ENCODE peak calls at places on chromosome X, in eight cellular contexts. One of them, this sample, is unnamed.

GRCh38 chrX:77597090-77597489 is 149.9 kb downstream of the FGF16 start:
- DNase-seq in fibroblast of the aortic adventitia: peak
- DNase-seq in GM13976: no peak
- DNase-seq in stomach: no peak
- DNase-seq in GM12878: no peak
- DNase-seq in brain microvascular endothelial cell: no peak
- DNase-seq in cardiac muscle cell: peak
- DNase-seq in type B pancreatic cell: no peak
- DNase-seq in this sample: no peak

GRCh38 chrX:108072746-108073145 is 18.6 kb downstream of the PSMD10 start:
- DNase-seq in cardiac muscle cell: no peak
- DNase-seq in GM13976: no peak
- DNase-seq in type B pancreatic cell: no peak
- DNase-seq in GM12878: no peak
- DNase-seq in stomach: no peak
- DNase-seq in fibroblast of the aortic adventitia: peak
- DNase-seq in brain microvascular endothelial cell: peak
- DNase-seq in this sample: no peak

GRCh38 chrX:40922307-40922706 is 162.9 kb upstream of the USP9X start:
- DNase-seq in GM13976: no peak
- DNase-seq in fibroblast of the aortic adventitia: peak
- DNase-seq in stomach: no peak
- DNase-seq in GM12878: no peak
- DNase-seq in brain microvascular endothelial cell: peak
- DNase-seq in cardiac muscle cell: peak
- DNase-seq in type B pancreatic cell: no peak
- DNase-seq in this sample: no peak

GRCh38 chrX:19924285-19924684 is 36.9 kb upstream of the SH3KBP1 start:
- DNase-seq in type B pancreatic cell: no peak
- DNase-seq in cardiac muscle cell: peak
- DNase-seq in stomach: no peak
- DNase-seq in brain microvascular endothelial cell: no peak
- DNase-seq in fibroblast of the aortic adventitia: peak
- DNase-seq in GM13976: no peak
- DNase-seq in GM12878: no peak
- DNase-seq in this sample: no peak

GRCh38 chrX:23844502-23845138 is 61.6 kb downstream of the SAT1 start:
- DNase-seq in GM13976: no peak
- DNase-seq in fibroblast of the aortic adventitia: peak
- DNase-seq in stomach: peak
- DNase-seq in cardiac muscle cell: peak
- DNase-seq in type B pancreatic cell: no peak
- DNase-seq in brain microvascular endothelial cell: peak
- DNase-seq in GM12878: no peak
- DNase-seq in this sample: no peak

GRCh38 chrX:24124227-24124799 is 25.2 kb upstream of the ZFX start:
- DNase-seq in type B pancreatic cell: no peak
- DNase-seq in stomach: no peak
- DNase-seq in brain microvascular endothelial cell: no peak
- DNase-seq in GM13976: no peak
- DNase-seq in fibroblast of the aortic adventitia: no peak
- DNase-seq in GM12878: no peak
- DNase-seq in cardiac muscle cell: no peak
- DNase-seq in this sample: no peak

GRCh38 chrX:79036152-79036551 is 91.0 kb downstream of the P2RY10 start:
- DNase-seq in stomach: no peak
- DNase-seq in cardiac muscle cell: no peak
- DNase-seq in GM13976: no peak
- DNase-seq in GM12878: no peak
- DNase-seq in fibroblast of the aortic adventitia: no peak
- DNase-seq in brain microvascular endothelial cell: no peak
- DNase-seq in type B pancreatic cell: no peak
- DNase-seq in this sample: no peak

GRCh38 chrX:54811301-54811885 is 3.8 kb downstream of the MAGED2 start:
- DNase-seq in GM12878: no peak
- DNase-seq in brain microvascular endothelial cell: no peak
- DNase-seq in GM13976: no peak
- DNase-seq in stomach: no peak
- DNase-seq in cardiac muscle cell: no peak
- DNase-seq in fibroblast of the aortic adventitia: no peak
- DNase-seq in type B pancreatic cell: no peak
- DNase-seq in this sample: no peak

GRCh38 chrX:44244008-44244407 is 99.5 kb downstream of the EFHC2 start:
- DNase-seq in GM12878: no peak
- DNase-seq in cardiac muscle cell: peak
- DNase-seq in brain microvascular endothelial cell: peak
- DNase-seq in GM13976: no peak
- DNase-seq in fibroblast of the aortic adventitia: peak
- DNase-seq in stomach: no peak
- DNase-seq in type B pancreatic cell: no peak
- DNase-seq in this sample: no peak

DNA sequence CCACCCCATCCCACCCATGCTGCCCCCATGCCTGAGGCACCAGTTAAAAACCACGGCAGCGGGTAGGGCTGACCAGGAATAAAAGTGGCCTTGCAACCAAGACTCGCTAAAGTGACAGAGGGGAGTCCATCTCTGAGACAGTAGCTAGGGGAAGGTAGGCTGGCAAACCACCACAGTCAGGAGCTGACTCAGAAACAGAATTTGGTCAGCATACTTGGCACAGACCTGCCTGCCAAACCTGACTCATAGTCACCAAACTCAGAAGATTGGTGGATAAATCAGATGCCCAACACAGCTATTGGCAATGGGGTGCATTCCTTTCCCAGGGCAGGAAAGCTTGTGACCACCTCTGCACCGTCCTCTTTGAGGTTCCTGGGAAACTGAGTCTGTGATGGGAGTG is 193.8 kb downstream of the BCOR start:
- DNase-seq in GM13976: no peak
- DNase-seq in GM12878: no peak
- DNase-seq in cardiac muscle cell: peak
- DNase-seq in brain microvascular endothelial cell: no peak
- DNase-seq in stomach: no peak
- DNase-seq in type B pancreatic cell: no peak
- DNase-seq in fibroblast of the aortic adventitia: peak
- DNase-seq in this sample: no peak
- TF ChIP-seq CTCF in GM13976: no peak
- TF ChIP-seq CTCF in GM12878: no peak
- TF ChIP-seq CTCF in cardiac muscle cell: no peak
- TF ChIP-seq CTCF in brain microvascular endothelial cell: no peak
- TF ChIP-seq CTCF in stomach: no peak
- TF ChIP-seq CTCF in type B pancreatic cell: no peak
- TF ChIP-seq CTCF in fibroblast of the aortic adventitia: no peak
- TF ChIP-seq CTCF in this sample: no peak

DNA sequence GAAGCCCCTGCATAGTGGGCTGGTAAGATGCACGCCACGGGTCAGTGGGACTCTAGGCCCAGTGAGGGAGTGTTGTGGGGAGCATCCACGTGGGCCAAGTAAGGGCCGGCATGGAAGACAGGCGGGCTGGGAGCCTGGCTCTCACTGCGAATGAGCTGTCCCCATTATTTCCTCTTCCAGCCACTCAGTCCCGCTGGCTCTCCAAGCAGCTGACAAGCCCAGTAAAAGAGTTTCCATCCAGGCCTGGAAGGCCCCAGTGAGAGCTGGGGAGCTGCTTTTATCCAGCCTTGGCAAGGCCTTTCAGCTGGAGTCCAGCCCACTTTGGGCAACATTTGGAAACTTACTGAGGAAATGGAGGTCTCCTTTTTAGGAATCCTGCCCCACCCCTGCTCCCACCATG is 24.9 kb downstream of the APLN start:
- DNase-seq in GM13976: no peak
- DNase-seq in GM12878: no peak
- DNase-seq in type B pancreatic cell: no peak
- DNase-seq in fibroblast of the aortic adventitia: peak
- DNase-seq in brain microvascular endothelial cell: no peak
- DNase-seq in stomach: no peak
- DNase-seq in cardiac muscle cell: peak
- DNase-seq in this sample: no peak
- TF ChIP-seq CTCF in GM13976: no peak
- TF ChIP-seq CTCF in GM12878: no peak
- TF ChIP-seq CTCF in type B pancreatic cell: no peak
- TF ChIP-seq CTCF in fibroblast of the aortic adventitia: no peak
- TF ChIP-seq CTCF in brain microvascular endothelial cell: no peak
- TF ChIP-seq CTCF in stomach: no peak
- TF ChIP-seq CTCF in cardiac muscle cell: no peak
- TF ChIP-seq CTCF in this sample: no peak

GRCh38 chrX:156002517-156002916 is 5.0 kb downstream of the IL9R start:
- DNase-seq in GM12878: no peak
- DNase-seq in fibroblast of the aortic adventitia: no peak
- DNase-seq in brain microvascular endothelial cell: no peak
- DNase-seq in cardiac muscle cell: no peak
- DNase-seq in stomach: no peak
- DNase-seq in GM13976: no peak
- DNase-seq in type B pancreatic cell: no peak
- DNase-seq in this sample: no peak

GRCh38 chrX:156001667-156002021 is 4.1 kb downstream of the IL9R start:
- DNase-seq in type B pancreatic cell: no peak
- DNase-seq in fibroblast of the aortic adventitia: no peak
- DNase-seq in stomach: no peak
- DNase-seq in GM12878: no peak
- DNase-seq in GM13976: no peak
- DNase-seq in brain microvascular endothelial cell: no peak
- DNase-seq in cardiac muscle cell: no peak
- DNase-seq in this sample: no peak

GRCh38 chrX:156000361-156000926 is 2.9 kb downstream of the IL9R start:
- DNase-seq in type B pancreatic cell: no peak
- DNase-seq in GM12878: no peak
- DNase-seq in brain microvascular endothelial cell: no peak
- DNase-seq in cardiac muscle cell: no peak
- DNase-seq in stomach: no peak
- DNase-seq in fibroblast of the aortic adventitia: no peak
- DNase-seq in GM13976: no peak
- DNase-seq in this sample: no peak

GRCh38 chrX:155998761-155999510 is 1.4 kb downstream of the IL9R start:
- DNase-seq in GM12878: no peak
- DNase-seq in brain microvascular endothelial cell: no peak
- DNase-seq in cardiac muscle cell: no peak
- DNase-seq in stomach: no peak
- DNase-seq in GM13976: no peak
- DNase-seq in fibroblast of the aortic adventitia: no peak
- DNase-seq in type B pancreatic cell: no peak
- DNase-seq in this sample: no peak

GRCh38 chrX:156001001-156001666 is 3.6 kb downstream of the IL9R start:
- DNase-seq in stomach: no peak
- DNase-seq in brain microvascular endothelial cell: no peak
- DNase-seq in GM13976: no peak
- DNase-seq in type B pancreatic cell: no peak
- DNase-seq in GM12878: no peak
- DNase-seq in cardiac muscle cell: no peak
- DNase-seq in fibroblast of the aortic adventitia: no peak
- DNase-seq in this sample: no peak
- TF ChIP-seq CTCF in stomach: no peak
- TF ChIP-seq CTCF in brain microvascular endothelial cell: no peak
- TF ChIP-seq CTCF in GM13976: no peak
- TF ChIP-seq CTCF in type B pancreatic cell: no peak
- TF ChIP-seq CTCF in GM12878: no peak
- TF ChIP-seq CTCF in cardiac muscle cell: no peak
- TF ChIP-seq CTCF in fibroblast of the aortic adventitia: no peak
- TF ChIP-seq CTCF in this sample: no peak

GRCh38 chrX:140508958-140509357 is 4.1 kb upstream of the SOX3 start:
- DNase-seq in GM12878: no peak
- DNase-seq in GM13976: peak
- DNase-seq in stomach: no peak
- DNase-seq in cardiac muscle cell: no peak
- DNase-seq in type B pancreatic cell: no peak
- DNase-seq in brain microvascular endothelial cell: no peak
- DNase-seq in fibroblast of the aortic adventitia: no peak
- DNase-seq in this sample: no peak

GRCh38 chrX:140510306-140510676 is 5.4 kb upstream of the SOX3 start:
- DNase-seq in cardiac muscle cell: no peak
- DNase-seq in fibroblast of the aortic adventitia: no peak
- DNase-seq in GM12878: no peak
- DNase-seq in stomach: no peak
- DNase-seq in brain microvascular endothelial cell: no peak
- DNase-seq in GM13976: peak
- DNase-seq in type B pancreatic cell: no peak
- DNase-seq in this sample: no peak

GRCh38 chrX:140509468-140510305 is 4.8 kb upstream of the SOX3 start:
- DNase-seq in fibroblast of the aortic adventitia: no peak
- DNase-seq in GM13976: peak
- DNase-seq in stomach: no peak
- DNase-seq in GM12878: no peak
- DNase-seq in type B pancreatic cell: no peak
- DNase-seq in brain microvascular endothelial cell: no peak
- DNase-seq in cardiac muscle cell: no peak
- DNase-seq in this sample: peak

GRCh38 chrX:140507982-140508305 is 3.1 kb upstream of the SOX3 start:
- DNase-seq in GM13976: peak
- DNase-seq in type B pancreatic cell: no peak
- DNase-seq in cardiac muscle cell: peak
- DNase-seq in fibroblast of the aortic adventitia: no peak
- DNase-seq in brain microvascular endothelial cell: no peak
- DNase-seq in GM12878: no peak
- DNase-seq in stomach: no peak
- DNase-seq in this sample: no peak

DNA sequence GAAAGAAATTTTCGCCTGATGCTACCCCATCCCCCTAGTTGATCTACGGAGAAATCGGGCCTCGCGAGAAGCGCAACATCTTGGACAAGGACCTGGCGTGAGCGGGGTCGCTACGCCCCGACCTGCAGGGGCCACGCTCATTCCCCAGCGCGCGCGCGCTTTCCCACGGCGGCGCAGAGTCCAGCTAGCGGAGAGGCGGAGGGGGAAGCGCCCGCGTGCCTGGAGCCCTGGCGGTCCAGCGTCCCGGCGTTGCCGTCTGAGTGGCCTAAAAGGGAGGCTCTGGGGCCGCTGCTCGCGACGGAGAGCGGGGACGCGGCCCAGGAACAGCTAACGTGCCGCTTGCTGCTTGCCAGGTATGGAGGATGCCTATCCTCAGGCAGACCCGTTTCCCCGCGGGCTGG is 6.0 kb upstream of the SOX3 start:
- DNase-seq in fibroblast of the aortic adventitia: no peak
- DNase-seq in GM12878: no peak
- DNase-seq in type B pancreatic cell: no peak
- DNase-seq in GM13976: no peak
- DNase-seq in brain microvascular endothelial cell: no peak
- DNase-seq in cardiac muscle cell: no peak
- DNase-seq in stomach: no peak
- DNase-seq in this sample: no peak
- TF ChIP-seq CTCF in fibroblast of the aortic adventitia: no peak
- TF ChIP-seq CTCF in GM12878: no peak
- TF ChIP-seq CTCF in type B pancreatic cell: no peak
- TF ChIP-seq CTCF in GM13976: no peak
- TF ChIP-seq CTCF in brain microvascular endothelial cell: no peak
- TF ChIP-seq CTCF in cardiac muscle cell: no peak
- TF ChIP-seq CTCF in stomach: no peak
- TF ChIP-seq CTCF in this sample: no peak

GRCh38 chrX:147476008-147476407 is 435.7 kb upstream of the FMR1 start:
- DNase-seq in type B pancreatic cell: no peak
- DNase-seq in stomach: no peak
- DNase-seq in GM12878: no peak
- DNase-seq in brain microvascular endothelial cell: no peak
- DNase-seq in fibroblast of the aortic adventitia: no peak
- DNase-seq in cardiac muscle cell: no peak
- DNase-seq in GM13976: no peak
- DNase-seq in this sample: peak
- TF ChIP-seq CTCF in type B pancreatic cell: peak
- TF ChIP-seq CTCF in stomach: no peak
- TF ChIP-seq CTCF in GM12878: peak
- TF ChIP-seq CTCF in brain microvascular endothelial cell: no peak
- TF ChIP-seq CTCF in fibroblast of the aortic adventitia: no peak
- TF ChIP-seq CTCF in cardiac muscle cell: no peak
- TF ChIP-seq CTCF in GM13976: peak
- TF ChIP-seq CTCF in this sample: peak

This sample was measured in GM10248.